ENCODE peak calls at places on chromosomes 16 and 17, in four cellular contexts. V is mammary epithelial cell, X is fibroblast of lung, A is IMR-90. S is an unnamed sample.

GRCh38 chr17:64020068-64020766 is at the start of gene ICAM2:
- DNase-seq in V (no peak), X (no peak), A (no peak), S (no peak)

GRCh38 chr16:66357523-66357928 is 9.0 kb upstream of the CDH5 start:
- DNase-seq in V (peak; percentile 74), A (peak; percentile 83), X (peak; percentile 85), S (peak; percentile 57)

GRCh38 chr16:2753523-2754020 is 1.1 kb downstream of the SRRM2 start:
- DNase-seq in V (no peak), A (no peak), X (no peak), S (no peak)

GRCh38 chr16:9003763-9004162 is 40.1 kb upstream of the USP7 start:
- DNase-seq in X (no peak), A (no peak), V (no peak), S (no peak)

GRCh38 chr17:45372325-45372869 is 55.6 kb upstream of the MAP3K14 start:
- DNase-seq in A (peak; percentile 20), V (no peak), X (no peak), S (no peak)

GRCh38 chr17:79874329-79874981 is 35.2 kb upstream of the CBX4 start:
- DNase-seq in X (peak; percentile 15), V (peak; percentile 26), A (peak; percentile 24), S (no peak)

GRCh38 chr16:19132898-19133297 is 19.1 kb downstream of the ITPRIPL2 start:
- DNase-seq in A (no peak), X (no peak), V (no peak), S (no peak)

GRCh38 chr16:20744922-20745440 is 3.4 kb upstream of the THUMPD1 start:
- DNase-seq in A (no peak), V (no peak), X (no peak), S (no peak)

GRCh38 chr17:6555331-6556120 is 829 bp downstream of the PITPNM3 start:
- DNase-seq in X (no peak), A (peak; percentile 39), V (peak; percentile 76), S (peak; percentile 23)

GRCh38 chr17:18084256-18084655 is 3.5 kb upstream of the DRG2 start:
- DNase-seq in X (no peak), V (no peak), A (no peak), S (no peak)

GRCh38 chr17:77736207-77736600 is 222.3 kb upstream of the TNRC6C start:
- DNase-seq in V (no peak), X (no peak), A (no peak), S (no peak)

GRCh38 chr16:66273644-66274334 is 92.7 kb upstream of the CDH5 start:
- DNase-seq in A (peak; percentile 54), X (peak; percentile 35), V (peak; percentile 36), S (no peak)

GRCh38 chr16:75491876-75492275 is 3.4 kb downstream of the CHST6 start:
- DNase-seq in V (peak; percentile 36), A (no peak), X (no peak), S (no peak)

GRCh38 chr16:30472328-30472942 is at the start of gene ITGAL:
- DNase-seq in A (no peak), X (no peak), V (no peak), S (no peak)

GRCh38 chr16:65786916-65787315 is 579.6 kb upstream of the CDH5 start:
- DNase-seq in A (no peak), V (no peak), X (no peak), S (no peak)

GRCh38 chr17:10758062-10758461 is 28.2 kb upstream of the TMEM220 start:
- DNase-seq in X (no peak), A (no peak), V (no peak), S (no peak)

GRCh38 chr16:87416826-87417471 is 24.8 kb downstream of the MAP1LC3B start:
- DNase-seq in V (no peak), A (peak; percentile 72), X (peak; percentile 84), S (no peak)

GRCh38 chr16:26735521-26735920 is 331.2 kb upstream of the C16orf82 start:
- DNase-seq in A (no peak), X (no peak), V (no peak), S (no peak)

GRCh38 chr16:87375426-87376135 is 8.0 kb downstream of the FBXO31 start:
- DNase-seq in V (peak; percentile 72), X (no peak), A (peak; percentile 55), S (no peak)

GRCh38 chr16:67773569-67774456 is 32.5 kb downstream of the RANBP10 start:
- DNase-seq in A (peak; percentile 23), V (no peak), X (peak; percentile 16), S (no peak)

GRCh38 chr16:29877266-29877961 is 14.4 kb upstream of the CDIPT start:
- DNase-seq in X (peak; percentile 17), A (peak; percentile 15), V (peak; percentile 41), S (no peak)

GRCh38 chr17:31743767-31744166 is 115.3 kb downstream of the COPRS start:
- DNase-seq in X (peak; percentile 36), V (no peak), A (peak; percentile 28), S (no peak)

GRCh38 chr17:77316191-77316641 is 175.4 kb downstream of the SEC14L1 start:
- DNase-seq in V (peak; percentile 35), X (peak; percentile 76), A (peak; percentile 77), S (no peak)

GRCh38 chr17:37256627-37257026 is 119.2 kb upstream of the C17orf78 start:
- DNase-seq in V (no peak), X (no peak), A (no peak), S (no peak)

GRCh38 chr16:70416748-70417616 is 21.9 kb downstream of the ST3GAL2 start:
- DNase-seq in A (no peak), X (no peak), V (no peak), S (no peak)

GRCh38 chr17:73187203-73187769 is 5.6 kb upstream of the COG1 start:
- DNase-seq in A (no peak), X (no peak), V (no peak), S (no peak)

GRCh38 chr17:3754458-3755334 is 31.0 kb downstream of the HASPIN start:
- DNase-seq in X (no peak), A (no peak), V (peak; percentile 96), S (peak; percentile 99)

GRCh38 chr17:8384801-8385335 is 1.9 kb upstream of the RPL26 start:
- DNase-seq in A (peak; percentile 93), X (peak; percentile 47), V (peak; percentile 74), S (no peak)

GRCh38 chr16:78744796-78745464 is 645.5 kb downstream of the WWOX start:
- DNase-seq in A (no peak), V (no peak), X (no peak), S (no peak)

GRCh38 chr17:28811594-28812135 is 30.9 kb downstream of the FAM222B start:
- DNase-seq in A (peak; percentile 21), X (peak; percentile 30), V (peak; percentile 63), S (no peak)

GRCh38 chr16:23595246-23595950 is 718 bp downstream of the NDUFAB1 start:
- DNase-seq in X (no peak), A (no peak), V (no peak), S (no peak)

GRCh38 chr16:13552960-13553257 is 367.0 kb upstream of the ERCC4 start:
- DNase-seq in X (no peak), A (no peak), V (no peak), S (no peak)

GRCh38 chr17:74240637-74241036 is 27.3 kb downstream of the TTYH2 start:
- DNase-seq in X (peak; percentile 15), V (no peak), A (no peak), S (no peak)

GRCh38 chr16:57601801-57602478 is 26.5 kb upstream of the ADGRG1 start:
- DNase-seq in A (no peak), V (no peak), X (no peak), S (no peak)
- H2AFZ ChIP-seq in A (peak overlapping the region; percentile 58), V (no peak overlapping the region), X (no peak overlapping the region), S (no peak overlapping the region)

DNA sequence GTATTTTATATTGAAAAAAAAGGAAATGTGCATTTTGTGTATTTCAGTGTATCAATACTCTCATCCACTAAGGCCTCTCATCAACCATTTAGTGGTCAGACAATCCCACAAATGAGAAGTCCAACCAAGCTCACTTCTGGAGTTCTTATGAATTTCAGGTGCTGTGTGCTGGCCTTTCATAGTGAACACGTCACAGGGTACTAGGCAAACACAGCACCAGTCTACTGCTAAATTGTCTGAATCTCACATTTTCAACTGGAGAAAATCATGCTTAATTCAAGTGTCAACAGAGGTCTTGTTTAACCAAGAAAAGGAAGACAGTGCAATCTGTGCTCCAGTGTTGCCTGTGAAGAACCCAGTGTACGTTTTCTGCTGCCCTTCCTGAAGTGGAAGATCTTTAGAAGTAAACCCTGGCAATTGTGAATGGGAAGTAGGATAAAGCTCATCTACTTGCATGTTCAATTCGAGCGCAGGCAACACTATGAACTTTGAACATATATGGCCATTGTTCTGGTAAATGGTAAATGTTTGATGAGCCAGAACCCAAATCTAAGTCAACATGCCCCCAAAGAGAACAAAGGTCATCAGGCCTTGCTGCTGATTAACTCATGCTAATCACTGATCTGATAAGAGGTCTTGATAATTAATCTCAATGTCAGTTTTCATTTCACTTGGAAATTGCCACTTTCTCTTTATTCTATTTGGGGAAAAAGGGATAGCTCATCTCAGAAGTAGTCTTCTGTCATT is 439.2 kb upstream of the SOX9 start:
- DNase-seq in V (no peak), A (no peak), X (no peak), S (no peak)
- H3K4me1 ChIP-seq in V (no peaks in the 10 kb centered on the region), A (no peaks in the 10 kb centered on the region), X (no peaks in the 10 kb centered on the region), S (no peaks in the 10 kb centered on the region)

DNA sequence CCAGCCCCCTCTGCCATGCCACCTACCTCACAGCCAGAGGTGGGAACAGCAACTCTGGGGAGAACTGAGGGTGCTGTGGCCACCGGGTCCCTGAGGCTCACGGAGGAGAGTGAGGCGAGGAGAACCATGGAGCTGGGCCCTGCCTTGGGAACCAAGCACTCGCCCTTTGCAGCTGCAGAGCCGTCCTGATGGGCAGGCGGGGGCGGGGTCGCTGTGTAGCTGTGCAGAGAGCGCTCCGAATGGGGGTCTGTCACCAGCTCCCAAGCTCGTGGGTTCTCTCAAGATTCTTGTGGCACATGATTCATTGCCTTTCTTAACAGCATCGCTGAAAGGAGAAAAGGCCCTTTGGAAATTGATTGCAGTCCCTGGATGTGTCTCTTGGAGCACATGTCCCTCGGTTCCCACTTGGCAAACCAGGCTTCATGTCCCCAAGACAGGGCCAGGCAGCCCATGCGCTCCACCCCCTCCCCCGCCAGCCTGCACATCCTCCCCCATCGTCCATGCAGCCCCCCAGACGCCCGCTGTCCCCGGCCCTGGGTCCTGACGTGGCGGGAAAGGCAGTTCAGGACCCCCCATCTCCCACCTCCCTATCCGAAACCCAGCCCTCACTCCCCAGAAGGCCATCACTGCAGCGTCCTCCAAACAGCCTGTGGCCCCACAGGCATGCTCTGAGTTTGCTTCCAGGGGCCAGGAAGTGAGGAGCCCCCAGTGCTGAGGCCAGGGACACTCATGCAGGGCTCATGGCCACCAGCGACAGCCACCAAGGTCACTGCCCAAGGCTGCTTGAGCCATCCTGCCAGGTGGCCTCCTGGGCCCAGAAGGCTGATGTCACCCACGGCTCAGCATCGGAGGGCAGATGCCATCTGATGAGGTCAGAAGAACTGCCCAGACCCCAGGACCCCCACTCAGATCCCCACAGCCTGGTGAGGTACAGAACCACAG is 20.6 kb upstream of the CHMP6 start:
- DNase-seq in A (no peak), X (no peak), V (no peak), S (no peak)
- TF ChIP-seq CTCF in A (no peak), X (no peak), V (no peak), S (no peak)

DNA sequence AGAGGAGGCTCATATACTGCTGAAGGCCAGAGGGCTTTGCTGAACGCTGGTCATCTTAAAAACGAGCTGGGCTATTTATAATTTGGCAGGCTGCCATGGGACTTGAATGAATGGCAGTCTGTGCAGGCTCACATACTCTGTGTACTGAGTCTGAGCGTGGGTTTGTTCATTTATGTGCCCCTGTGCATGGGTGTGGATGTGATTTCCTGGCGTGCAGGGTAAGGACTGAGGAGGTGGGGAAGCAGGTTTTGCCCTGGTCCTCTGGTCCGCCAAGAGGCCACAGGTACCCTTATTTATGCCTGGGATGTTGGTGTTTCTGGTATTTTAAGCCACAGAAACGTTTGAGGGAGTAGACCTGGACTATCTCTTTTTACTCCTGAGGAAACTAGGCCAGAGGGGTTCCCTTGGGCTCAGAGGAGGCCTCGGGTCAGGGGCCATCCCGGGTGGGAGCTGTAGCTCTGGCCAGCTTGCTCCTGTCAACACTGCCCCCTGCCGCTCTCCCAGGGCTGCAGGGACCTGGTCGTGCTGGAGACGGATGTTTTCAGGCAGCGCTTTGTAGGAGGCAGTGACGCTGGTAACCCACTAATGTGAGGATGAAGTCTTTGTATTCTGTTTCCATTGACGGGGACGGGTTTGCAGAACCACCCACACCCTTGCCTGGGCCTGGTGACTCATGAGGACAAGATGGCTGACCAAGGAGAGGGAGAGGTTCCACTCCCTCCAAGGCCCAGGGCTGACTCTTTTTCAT is 184.4 kb downstream of the MSI2 start:
- DNase-seq in A (peak; percentile 88), X (peak; percentile 85), V (peak; percentile 89), S (peak; percentile 50)
- H2AFZ ChIP-seq in A (peak overlapping the region; percentile 77), X (no peak overlapping the region), V (peak overlapping the region; percentile 65), S (peak overlapping the region; percentile 27)

S was measured in keratinocyte.